ENCODE peak calls at places on chromosomes 2 and 18, in four cellular contexts. L is activated CD4-positive, alpha-beta T cell treated with anti-CD3 and anti-CD28 coated beads, Interleukin-2, amount 50 U/mL, for 1 hour; R is activated T-helper 1 cell treated with Interleukin-2 at 50 U/mL for 16 hours; O is EL. K is an unnamed sample.

GRCh38 chr2:120851116-120851773 is 115.6 kb downstream of the GLI2 start:
- DNase-seq in L (no peak), R (no peak), O (no peak), K (no peak)

GRCh38 chr2:203535784-203536590 is 886 bp upstream of the RAPH1 start:
- DNase-seq in L (no peak), R (no peak), O (peak; percentile 26), K (no peak)

GRCh38 chr2:54595161-54595803 is 128.2 kb upstream of the EML6 start:
- DNase-seq in L (no peak), R (no peak), O (no peak), K (no peak)

GRCh38 chr18:51390695-51391094 is 193.2 kb upstream of the MEX3C start:
- DNase-seq in L (no peak), R (no peak), O (no peak), K (no peak)

GRCh38 chr2:134134827-134135226 is 119.0 kb upstream of the MGAT5 start:
- DNase-seq in L (no peak), R (no peak), O (no peak), K (no peak)

GRCh38 chr18:11955299-11956029 is 25.8 kb upstream of the IMPA2 start:
- DNase-seq in L (no peak), R (no peak), O (peak; percentile 79), K (no peak)

GRCh38 chr2:111665551-111666116 is 218.4 kb downstream of the ANAPC1 start:
- DNase-seq in L (no peak), R (no peak), O (no peak), K (no peak)

GRCh38 chr18:28357785-28358401 is 181.0 kb upstream of the CDH2 start:
- DNase-seq in L (no peak), R (no peak), O (peak; percentile 18), K (no peak)

GRCh38 chr18:56358608-56359007 is 279.8 kb downstream of the TXNL1 start:
- DNase-seq in L (no peak), R (no peak), O (no peak), K (no peak)

GRCh38 chr18:59047992-59048363 is 91.7 kb upstream of the SEC11C start:
- DNase-seq in L (no peak), R (no peak), O (no peak), K (no peak)

GRCh38 chr2:218618102-218618860 is 10.6 kb downstream of the PLCD4 start:
- DNase-seq in L (no peak), R (no peak), O (peak; percentile 25), K (no peak)

GRCh38 chr18:61273533-61273932 is 59.7 kb upstream of the CDH20 start:
- DNase-seq in L (no peak), R (no peak), O (no peak), K (no peak)

GRCh38 chr2:10057231-10058107 is 14.1 kb downstream of the KLF11 start:
- DNase-seq in L (no peak), R (no peak), O (peak; percentile 74), K (no peak)